ENCODE peak calls at places on chromosomes 5 and 9, in seven cellular contexts. One of them, this sample, is unnamed.

GRCh38 chr5:57989378-57989777 is 470.5 kb downstream of the PLK2 start:
- DNase-seq in CD8-positive, alpha-beta T cell: no peak
- DNase-seq in upper lobe of left lung: no peak
- DNase-seq in gastrocnemius medialis: no peak
- DNase-seq in astrocyte of the spinal cord: peak
- DNase-seq in cardiac muscle cell: peak
- DNase-seq in heart right ventricle: no peak
- DNase-seq in this sample: no peak

GRCh38 chr5:91464886-91465646 is 81.9 kb upstream of the ARRDC3 start:
- DNase-seq in CD8-positive, alpha-beta T cell: no peak
- DNase-seq in upper lobe of left lung: no peak
- DNase-seq in gastrocnemius medialis: no peak
- DNase-seq in astrocyte of the spinal cord: peak
- DNase-seq in cardiac muscle cell: no peak
- DNase-seq in heart right ventricle: no peak
- DNase-seq in this sample: no peak

GRCh38 chr5:111563041-111563822 is 50.9 kb upstream of the STARD4 start:
- DNase-seq in CD8-positive, alpha-beta T cell: no peak
- DNase-seq in upper lobe of left lung: no peak
- DNase-seq in gastrocnemius medialis: no peak
- DNase-seq in astrocyte of the spinal cord: peak
- DNase-seq in cardiac muscle cell: peak
- DNase-seq in heart right ventricle: no peak
- DNase-seq in this sample: no peak

GRCh38 chr9:134193912-134194535 is 29.7 kb upstream of the RNU6ATAC start:
- DNase-seq in CD8-positive, alpha-beta T cell: no peak
- DNase-seq in upper lobe of left lung: no peak
- DNase-seq in gastrocnemius medialis: peak
- DNase-seq in astrocyte of the spinal cord: no peak
- DNase-seq in cardiac muscle cell: no peak
- DNase-seq in heart right ventricle: no peak
- DNase-seq in this sample: no peak

GRCh38 chr9:136013116-136013515 is 51.9 kb upstream of the UBAC1 start:
- DNase-seq in CD8-positive, alpha-beta T cell: no peak
- DNase-seq in upper lobe of left lung: peak
- DNase-seq in gastrocnemius medialis: no peak
- DNase-seq in astrocyte of the spinal cord: no peak
- DNase-seq in cardiac muscle cell: no peak
- DNase-seq in heart right ventricle: no peak
- DNase-seq in this sample: no peak

GRCh38 chr5:38346593-38346992 is 88.2 kb downstream of the EGFLAM start:
- DNase-seq in CD8-positive, alpha-beta T cell: no peak
- DNase-seq in upper lobe of left lung: no peak
- DNase-seq in gastrocnemius medialis: no peak
- DNase-seq in astrocyte of the spinal cord: no peak
- DNase-seq in cardiac muscle cell: no peak
- DNase-seq in heart right ventricle: no peak
- DNase-seq in this sample: no peak

GRCh38 chr5:179805070-179805528 is 1.6 kb downstream of the MGAT4B start:
- DNase-seq in CD8-positive, alpha-beta T cell: no peak
- DNase-seq in upper lobe of left lung: no peak
- DNase-seq in gastrocnemius medialis: no peak
- DNase-seq in astrocyte of the spinal cord: no peak
- DNase-seq in cardiac muscle cell: no peak
- DNase-seq in heart right ventricle: no peak
- DNase-seq in this sample: no peak

GRCh38 chr5:140978260-140978659 is 12.0 kb downstream of the PCDHAC2 start:
- DNase-seq in CD8-positive, alpha-beta T cell: no peak
- DNase-seq in upper lobe of left lung: no peak
- DNase-seq in gastrocnemius medialis: no peak
- DNase-seq in astrocyte of the spinal cord: no peak
- DNase-seq in cardiac muscle cell: no peak
- DNase-seq in heart right ventricle: no peak
- DNase-seq in this sample: no peak

GRCh38 chr9:116686693-116687073 is 422 bp upstream of the TRIM32 start:
- DNase-seq in CD8-positive, alpha-beta T cell: no peak
- DNase-seq in upper lobe of left lung: no peak
- DNase-seq in gastrocnemius medialis: no peak
- DNase-seq in astrocyte of the spinal cord: no peak
- DNase-seq in cardiac muscle cell: no peak
- DNase-seq in heart right ventricle: no peak
- DNase-seq in this sample: no peak

GRCh38 chr9:133713211-133713959 is 24.8 kb downstream of the SARDH start:
- DNase-seq in CD8-positive, alpha-beta T cell: no peak
- DNase-seq in upper lobe of left lung: peak
- DNase-seq in gastrocnemius medialis: no peak
- DNase-seq in astrocyte of the spinal cord: no peak
- DNase-seq in cardiac muscle cell: no peak
- DNase-seq in heart right ventricle: no peak
- DNase-seq in this sample: no peak

GRCh38 chr9:129505270-129505881 is 115.5 kb downstream of the C9orf50 start:
- DNase-seq in CD8-positive, alpha-beta T cell: no peak
- DNase-seq in upper lobe of left lung: peak
- DNase-seq in gastrocnemius medialis: no peak
- DNase-seq in astrocyte of the spinal cord: no peak
- DNase-seq in cardiac muscle cell: no peak
- DNase-seq in heart right ventricle: no peak
- DNase-seq in this sample: no peak

GRCh38 chr5:32027717-32028321 is 146.3 kb downstream of the GOLPH3 start:
- DNase-seq in CD8-positive, alpha-beta T cell: no peak
- DNase-seq in upper lobe of left lung: no peak
- DNase-seq in gastrocnemius medialis: peak
- DNase-seq in astrocyte of the spinal cord: peak
- DNase-seq in cardiac muscle cell: peak
- DNase-seq in heart right ventricle: peak
- DNase-seq in this sample: no peak

GRCh38 chr9:89234186-89234585 is 55.6 kb upstream of the SHC3 start:
- DNase-seq in CD8-positive, alpha-beta T cell: no peak
- DNase-seq in upper lobe of left lung: no peak
- DNase-seq in gastrocnemius medialis: no peak
- DNase-seq in astrocyte of the spinal cord: no peak
- DNase-seq in cardiac muscle cell: no peak
- DNase-seq in heart right ventricle: no peak
- DNase-seq in this sample: no peak
- H3K4me3 ChIP-seq in CD8-positive, alpha-beta T cell: no peak
- H3K4me3 ChIP-seq in upper lobe of left lung: peak
- H3K4me3 ChIP-seq in gastrocnemius medialis: no peak
- H3K4me3 ChIP-seq in astrocyte of the spinal cord: no peak
- H3K4me3 ChIP-seq in cardiac muscle cell: peak
- H3K4me3 ChIP-seq in heart right ventricle: peak
- H3K4me3 ChIP-seq in this sample: no peak

GRCh38 chr9:115158666-115159481 is 40.9 kb upstream of the TNC start:
- DNase-seq in CD8-positive, alpha-beta T cell: no peak
- DNase-seq in upper lobe of left lung: no peak
- DNase-seq in gastrocnemius medialis: no peak
- DNase-seq in astrocyte of the spinal cord: peak
- DNase-seq in cardiac muscle cell: peak
- DNase-seq in heart right ventricle: no peak
- DNase-seq in this sample: no peak

GRCh38 chr9:115165233-115165632 is 47.3 kb upstream of the TNC start:
- DNase-seq in CD8-positive, alpha-beta T cell: no peak
- DNase-seq in upper lobe of left lung: no peak
- DNase-seq in gastrocnemius medialis: no peak
- DNase-seq in astrocyte of the spinal cord: no peak
- DNase-seq in cardiac muscle cell: no peak
- DNase-seq in heart right ventricle: no peak
- DNase-seq in this sample: no peak

GRCh38 chr9:115161431-115161830 is 43.5 kb upstream of the TNC start:
- DNase-seq in CD8-positive, alpha-beta T cell: no peak
- DNase-seq in upper lobe of left lung: no peak
- DNase-seq in gastrocnemius medialis: no peak
- DNase-seq in astrocyte of the spinal cord: no peak
- DNase-seq in cardiac muscle cell: no peak
- DNase-seq in heart right ventricle: no peak
- DNase-seq in this sample: no peak

GRCh38 chr9:115164511-115164974 is 46.6 kb upstream of the TNC start:
- DNase-seq in CD8-positive, alpha-beta T cell: no peak
- DNase-seq in upper lobe of left lung: no peak
- DNase-seq in gastrocnemius medialis: no peak
- DNase-seq in astrocyte of the spinal cord: peak
- DNase-seq in cardiac muscle cell: peak
- DNase-seq in heart right ventricle: no peak
- DNase-seq in this sample: no peak

DNA sequence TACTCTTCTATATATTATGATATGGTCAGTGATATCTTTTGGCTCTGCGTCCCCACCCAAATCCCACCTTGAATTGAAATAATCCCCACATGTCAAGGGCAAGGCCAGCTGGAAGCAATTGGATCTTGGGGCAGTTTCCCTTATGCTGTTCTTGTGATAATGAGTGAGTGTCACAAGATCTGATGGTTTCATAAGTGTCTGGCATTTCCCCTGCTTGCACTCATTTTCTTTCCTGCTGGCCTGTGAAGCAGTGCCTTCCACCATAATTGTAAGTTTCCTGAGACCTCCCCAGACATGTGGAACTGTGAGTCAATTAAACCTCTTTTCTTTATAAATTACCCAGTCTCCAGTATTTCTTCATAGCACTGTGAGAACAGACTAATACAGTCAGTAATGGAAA is 45.0 kb upstream of the TNC start:
- DNase-seq in CD8-positive, alpha-beta T cell: no peak
- DNase-seq in upper lobe of left lung: no peak
- DNase-seq in gastrocnemius medialis: no peak
- DNase-seq in astrocyte of the spinal cord: no peak
- DNase-seq in cardiac muscle cell: no peak
- DNase-seq in heart right ventricle: no peak
- DNase-seq in this sample: no peak
- H3K4me3 ChIP-seq in CD8-positive, alpha-beta T cell: no peak
- H3K4me3 ChIP-seq in upper lobe of left lung: no peak
- H3K4me3 ChIP-seq in gastrocnemius medialis: no peak
- H3K4me3 ChIP-seq in astrocyte of the spinal cord: no peak
- H3K4me3 ChIP-seq in cardiac muscle cell: no peak
- H3K4me3 ChIP-seq in heart right ventricle: no peak
- H3K4me3 ChIP-seq in this sample: no peak

DNA sequence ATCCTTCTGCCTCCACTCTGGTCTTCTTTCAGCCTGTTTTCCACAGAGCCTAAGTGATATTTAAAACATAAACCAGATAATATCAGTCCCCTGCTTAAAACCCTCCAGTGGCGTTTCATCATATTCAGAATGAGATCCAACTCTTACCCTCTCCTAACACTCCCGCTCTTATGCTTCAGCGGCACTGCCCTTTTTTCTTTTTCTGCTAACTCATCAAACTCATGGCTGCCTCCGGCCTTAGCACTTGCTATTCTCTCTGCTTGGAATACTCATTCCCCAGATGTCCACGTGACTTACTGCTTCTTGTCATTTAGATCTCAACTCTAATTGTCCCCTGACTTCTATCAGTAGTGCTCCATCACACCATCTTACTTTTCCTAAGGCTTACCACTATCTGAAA is 73.6 kb downstream of the PIP5K1B start:
- DNase-seq in CD8-positive, alpha-beta T cell: no peak
- DNase-seq in upper lobe of left lung: no peak
- DNase-seq in gastrocnemius medialis: no peak
- DNase-seq in astrocyte of the spinal cord: no peak
- DNase-seq in cardiac muscle cell: no peak
- DNase-seq in heart right ventricle: no peak
- DNase-seq in this sample: no peak
- H3K4me3 ChIP-seq in CD8-positive, alpha-beta T cell: no peak
- H3K4me3 ChIP-seq in upper lobe of left lung: no peak
- H3K4me3 ChIP-seq in gastrocnemius medialis: no peak
- H3K4me3 ChIP-seq in astrocyte of the spinal cord: no peak
- H3K4me3 ChIP-seq in cardiac muscle cell: no peak
- H3K4me3 ChIP-seq in heart right ventricle: no peak
- H3K4me3 ChIP-seq in this sample: no peak

DNA sequence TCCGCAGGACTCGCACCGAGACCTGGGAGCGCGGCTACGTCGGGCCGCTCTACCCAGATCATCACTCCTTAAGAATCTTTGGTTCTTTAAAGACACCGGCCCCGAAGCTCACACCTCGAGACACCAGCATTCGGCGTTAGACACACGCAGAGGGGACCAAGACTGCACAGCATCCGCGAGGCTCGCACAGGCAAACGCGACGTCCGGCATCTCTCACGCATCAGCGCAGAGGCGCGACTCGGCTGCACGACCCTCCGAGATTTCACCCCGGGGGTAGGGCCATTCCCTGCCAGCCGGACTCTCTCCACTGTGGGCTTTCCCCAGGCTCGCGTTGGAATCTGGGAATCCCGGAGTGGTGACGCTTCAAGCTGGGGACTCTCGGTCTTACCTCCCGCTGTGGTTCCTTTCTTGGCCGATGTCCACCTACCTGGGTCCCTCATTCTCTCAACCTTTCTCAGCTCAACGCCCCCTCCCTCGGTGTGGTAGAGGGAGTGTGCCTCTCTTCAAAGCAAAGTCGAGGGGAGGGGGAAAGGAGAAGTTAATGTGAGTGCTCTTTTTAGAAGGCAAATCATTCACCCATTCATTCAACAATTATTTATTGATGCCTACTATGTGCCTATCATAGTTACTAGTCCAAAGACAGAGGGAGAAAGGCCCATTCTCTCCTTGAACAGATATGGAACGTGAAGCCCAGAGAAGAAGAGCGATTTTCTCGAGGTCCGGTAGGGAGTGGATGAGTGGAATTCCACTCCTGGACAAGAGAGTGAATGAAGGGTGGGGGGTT is 1.3 kb upstream of the HAND1 start:
- DNase-seq in CD8-positive, alpha-beta T cell: no peak
- DNase-seq in upper lobe of left lung: no peak
- DNase-seq in gastrocnemius medialis: no peak
- DNase-seq in astrocyte of the spinal cord: no peak
- DNase-seq in cardiac muscle cell: no peak
- DNase-seq in heart right ventricle: no peak
- DNase-seq in this sample: no peak
- H3K4me3 ChIP-seq in CD8-positive, alpha-beta T cell: no peak
- H3K4me3 ChIP-seq in upper lobe of left lung: no peak
- H3K4me3 ChIP-seq in gastrocnemius medialis: peak
- H3K4me3 ChIP-seq in astrocyte of the spinal cord: no peak
- H3K4me3 ChIP-seq in cardiac muscle cell: peak
- H3K4me3 ChIP-seq in heart right ventricle: no peak
- H3K4me3 ChIP-seq in this sample: no peak

GRCh38 chr9:112322701-112323377 is 10.6 kb downstream of the PTBP3 start:
- DNase-seq in CD8-positive, alpha-beta T cell: no peak
- DNase-seq in upper lobe of left lung: no peak
- DNase-seq in gastrocnemius medialis: no peak
- DNase-seq in astrocyte of the spinal cord: no peak
- DNase-seq in cardiac muscle cell: no peak
- DNase-seq in heart right ventricle: no peak
- DNase-seq in this sample: no peak
- H3K4me3 ChIP-seq in CD8-positive, alpha-beta T cell: no peak
- H3K4me3 ChIP-seq in upper lobe of left lung: no peak
- H3K4me3 ChIP-seq in gastrocnemius medialis: no peak
- H3K4me3 ChIP-seq in astrocyte of the spinal cord: no peak
- H3K4me3 ChIP-seq in cardiac muscle cell: no peak
- H3K4me3 ChIP-seq in heart right ventricle: no peak
- H3K4me3 ChIP-seq in this sample: no peak